ENCODE peak calls at places on chromosome 1, in nine cellular contexts. H, S, G, O, J, A, F, Q and W are unnamed samples.
A peak's percentile ranks its signal among the peaks of the same experiment; 100 is the strongest.

GRCh38 chr1:232012773-232013386 is 386.3 kb downstream of the DISC1 start:
- DNase-seq in H (no peak), Q (no peak), F (no peak), O (no peak), J (no peak), G (peak; percentile 18), S (peak; percentile 90), A (no peak), W (no peak)

GRCh38 chr1:182303778-182304177 is 87.8 kb downstream of the GLUL start:
- DNase-seq in F (no peak), O (no peak), G (no peak), J (no peak), A (no peak), S (no peak), H (no peak), Q (peak; percentile 34), W (no peak)

GRCh38 chr1:89657886-89658285 is 25.0 kb downstream of the LRRC8C start:
- DNase-seq in H (no peak), O (no peak), Q (peak; percentile 24), F (no peak), S (no peak), G (no peak), A (no peak), J (no peak), W (no peak)

GRCh38 chr1:232428036-232428600 is 201.8 kb downstream of the SIPA1L2 start:
- DNase-seq in F (no peak), H (no peak), Q (no peak), O (no peak), J (no peak), S (no peak), A (no peak), G (no peak), W (no peak)

GRCh38 chr1:19563336-19564097 is 78.2 kb upstream of the CAPZB start:
- DNase-seq in A (peak; percentile 44), G (peak; percentile 69), S (peak; percentile 60), J (no peak), H (no peak), O (no peak), Q (no peak), F (no peak), W (no peak)

GRCh38 chr1:94988356-94988755 is 61.4 kb upstream of the CNN3 start:
- DNase-seq in G (no peak), J (no peak), A (no peak), Q (no peak), O (no peak), S (no peak), H (no peak), F (no peak), W (no peak)

GRCh38 chr1:77322061-77322900 is 40.5 kb downstream of the AK5 start:
- DNase-seq in S (peak; percentile 93), O (no peak), Q (no peak), J (no peak), F (peak; percentile 35), H (no peak), A (no peak), G (peak; percentile 82), W (peak; percentile 64)

GRCh38 chr1:172940170-172940855 is 110.4 kb downstream of the TNFSF18 start:
- DNase-seq in Q (no peak), A (no peak), G (no peak), S (peak; percentile 57), J (no peak), H (no peak), F (no peak), O (no peak), W (no peak)

GRCh38 chr1:153122831-153123421 is 9.6 kb upstream of the SPRR2F start:
- DNase-seq in G (no peak), O (no peak), A (no peak), Q (peak; percentile 21), S (no peak), J (no peak), F (no peak), H (no peak), W (peak; percentile 74)

GRCh38 chr1:52002038-52002917 is 11.8 kb upstream of the RAB3B start:
- DNase-seq in J (peak; percentile 53), Q (peak; percentile 85), S (peak; percentile 96), H (peak; percentile 53), O (no peak), G (peak; percentile 86), A (no peak), F (peak; percentile 84), W (peak; percentile 84)

GRCh38 chr1:178031856-178032320 is 62.0 kb upstream of the RASAL2 start:
- DNase-seq in G (peak; percentile 88), J (no peak), S (peak; percentile 95), Q (peak; percentile 85), F (peak; percentile 89), H (no peak), A (peak; percentile 87), O (peak; percentile 42), W (peak; percentile 92)

GRCh38 chr1:6961289-6961688 is 176.0 kb downstream of the CAMTA1 start:
- DNase-seq in G (no peak), H (no peak), J (no peak), F (no peak), S (no peak), Q (no peak), A (no peak), O (no peak), W (peak; percentile 63)

GRCh38 chr1:109815809-109816791 is 52.4 kb upstream of the EPS8L3 start:
- DNase-seq in A (no peak), H (no peak), F (no peak), J (peak; percentile 55), O (no peak), S (no peak), G (no peak), Q (peak; percentile 78), W (peak; percentile 32)

GRCh38 chr1:85334962-85335361 is 58.5 kb upstream of the BCL10 start:
- DNase-seq in H (no peak), G (no peak), F (no peak), Q (peak; percentile 18), S (peak; percentile 62), O (no peak), J (no peak), A (no peak), W (no peak)

DNA sequence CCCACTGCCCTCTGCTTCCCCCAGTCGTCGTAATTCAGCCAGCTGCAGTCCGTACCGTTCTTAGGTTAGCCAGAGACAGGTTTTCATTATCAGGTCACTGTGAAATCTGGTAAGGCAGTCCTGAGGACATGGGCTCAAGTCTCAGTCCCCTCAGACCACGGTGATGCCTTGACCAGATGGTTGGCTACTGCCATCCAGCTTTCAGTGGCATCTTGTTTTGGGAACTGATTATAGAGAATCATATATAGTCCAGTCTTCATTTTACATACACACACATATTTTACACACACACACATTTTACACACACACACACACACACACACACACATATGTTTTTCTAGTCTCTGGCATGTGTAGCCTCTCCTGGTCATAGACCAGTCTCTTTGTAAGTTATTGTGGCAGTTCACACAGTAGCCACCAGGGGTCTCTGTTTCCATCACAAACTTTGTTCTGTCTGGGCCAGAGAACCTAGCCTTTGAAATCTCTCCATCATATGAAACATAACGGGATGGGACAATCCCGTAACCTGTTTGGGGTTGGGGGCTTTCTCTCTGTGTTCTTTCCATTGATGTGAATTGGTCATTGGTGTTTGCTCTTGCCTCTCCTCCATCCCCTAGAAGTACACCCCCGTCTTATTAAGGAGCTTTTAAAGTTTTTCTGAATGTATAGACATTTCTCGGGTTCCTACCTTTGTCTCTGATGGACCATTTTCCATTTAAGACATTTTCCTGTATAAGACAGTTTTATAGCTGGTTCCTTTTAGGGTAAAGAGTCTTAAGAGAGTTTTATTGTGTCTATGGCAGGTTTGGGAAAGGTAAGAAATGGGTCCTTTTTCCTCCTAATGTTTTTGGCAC is 8.4 kb upstream of the IKBKE start:
- DNase-seq in F (no peak), H (peak; percentile 82), A (peak; percentile 76), S (peak; percentile 86), J (peak; percentile 75), G (peak; percentile 57), O (peak; percentile 81), Q (peak; percentile 73), W (peak; percentile 92)
- TF ChIP-seq CTCF in F (peak; percentile 85), H (peak; percentile 75), A (peak; percentile 84), S (peak; percentile 80), J (peak; percentile 84), G (peak; percentile 89), O (peak; percentile 42), Q (peak; percentile 64), W (peak; percentile 84)

DNA sequence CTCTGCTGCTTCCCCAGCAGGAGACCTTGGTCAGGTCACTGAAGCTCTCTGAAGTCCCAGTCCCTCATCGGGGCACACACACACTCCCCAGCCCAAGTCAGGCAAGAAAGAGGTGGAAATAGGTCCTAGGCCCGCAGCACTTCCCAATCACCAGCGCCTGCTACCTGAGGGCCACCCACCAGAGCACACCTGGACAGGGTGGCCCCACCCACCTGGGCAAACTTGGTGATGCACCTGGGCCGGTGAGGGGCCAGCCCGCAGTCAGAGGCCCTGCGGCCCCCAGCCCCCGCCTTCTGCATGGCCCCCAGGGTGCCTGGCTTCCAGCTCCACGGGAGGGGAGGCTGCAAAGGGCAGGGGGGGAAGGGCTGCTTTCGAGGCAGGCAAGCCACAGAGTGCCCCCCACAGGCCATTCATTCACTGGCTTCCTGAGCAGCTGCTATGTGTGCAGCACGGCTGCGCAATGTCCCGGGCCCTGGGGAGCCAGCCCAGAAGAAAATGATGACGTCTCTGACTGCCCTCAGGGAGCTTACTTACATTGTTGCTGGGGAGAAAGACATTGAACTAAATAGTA is 4.7 kb downstream of the SH2D5 start:
- DNase-seq in O (no peak), S (peak; percentile 41), J (no peak), G (no peak), F (no peak), H (peak; percentile 39), Q (peak; percentile 31), A (peak; percentile 6), W (peak; percentile 85)
- TF ChIP-seq CTCF in O (no peak), S (peak; percentile 3), J (no peak), G (no peak), F (no peak), H (no peak), Q (no peak), A (no peak), W (peak; percentile 73)

GRCh38 chr1:58815069-58815679 is 31.3 kb upstream of the JUN start:
- DNase-seq in S (peak; percentile 90), A (peak; percentile 67), Q (peak; percentile 89), F (peak; percentile 90), G (peak; percentile 85), H (peak; percentile 69), J (peak; percentile 72), O (peak; percentile 77), W (peak; percentile 84)

GRCh38 chr1:58814251-58815068 is 30.6 kb upstream of the JUN start:
- DNase-seq in Q (no peak), G (no peak), F (no peak), J (no peak), S (no peak), A (peak; percentile 28), H (no peak), O (peak; percentile 38), W (peak; percentile 84)

GRCh38 chr1:58816072-58816746 is 32.4 kb upstream of the JUN start:
- DNase-seq in H (peak; percentile 88), O (peak; percentile 85), G (peak; percentile 93), S (peak; percentile 89), A (peak; percentile 77), Q (peak; percentile 93), F (peak; percentile 75), J (peak; percentile 87), W (peak; percentile 90)

GRCh38 chr1:58816747-58817221 is 32.9 kb upstream of the JUN start:
- DNase-seq in O (no peak), F (no peak), H (no peak), J (no peak), G (no peak), S (peak; percentile 48), Q (no peak), A (no peak), W (no peak)

GRCh38 chr1:58815680-58816071 is 31.8 kb upstream of the JUN start:
- DNase-seq in S (no peak), A (no peak), H (no peak), Q (peak; percentile 62), J (no peak), O (peak; percentile 34), F (no peak), G (no peak), W (peak; percentile 66)
- TF ChIP-seq CTCF in S (no peak), A (no peak), H (no peak), Q (no peak), J (no peak), O (no peak), F (no peak), G (no peak), W (no peak)

GRCh38 chr1:46333300-46334029 is 7.1 kb upstream of the NSUN4 start:
- DNase-seq in F (no peak), O (no peak), S (peak; percentile 50), J (no peak), H (no peak), Q (peak; percentile 47), A (no peak), G (peak; percentile 24), W (peak; percentile 78)
- TF ChIP-seq CTCF in F (peak; percentile 16), O (no peak), S (peak; percentile 34), J (peak; percentile 36), H (no peak), Q (peak; percentile 43), A (no peak), G (peak; percentile 18), W (peak; percentile 69)